ENCODE peak calls at places on chromosomes 5 and 9, in ten cellular contexts. W is stimulated activated CD4-positive, alpha-beta T cell treated with anti-CD3 and anti-CD28 coated beads, Interleukin-4, amount 100 ng/mL, for 1 hour; L is NCI-H510A treated with DMSO at 0.1 percent for 48 hours; U is T-helper 1 cell; G is T-helper 17 cell; Z is mucosa of descending colon; F is progenitor cell of endocrine pancreas; J is BJ; N is type B pancreatic cell; C is stomach. O is an unnamed sample.

GRCh38 chr9:89185980-89186379 is 7.4 kb upstream of the SHC3 start:
- DNase-seq in W (no peak), L (no peak), U (no peak), G (no peak), Z (no peak), F (peak; percentile 41), J (no peak), N (no peak), C (no peak), O (no peak)

GRCh38 chr5:116571568-116572321 is 2.9 kb downstream of the SEMA6A start:
- DNase-seq in W (no peak), L (no peak), U (no peak), G (no peak), Z (no peak), F (no peak), J (no peak), N (no peak), C (no peak), O (no peak)

GRCh38 chr9:136122425-136123383 is 4.0 kb upstream of the TMEM250 start:
- DNase-seq in W (peak; percentile 83), L (peak; percentile 45), U (peak; percentile 70), G (peak; percentile 76), Z (peak; percentile 76), F (peak; percentile 75), J (no peak), N (no peak), C (peak; percentile 83), O (peak; percentile 93)

GRCh38 chr5:150763023-150763793 is 4.4 kb upstream of the DCTN4 start:
- DNase-seq in W (no peak), L (peak; percentile 89), U (no peak), G (no peak), Z (no peak), F (no peak), J (no peak), N (no peak), C (peak; percentile 47), O (no peak)

GRCh38 chr5:96388186-96388585 is 44.9 kb downstream of the PCSK1 start:
- DNase-seq in W (no peak), L (no peak), U (no peak), G (no peak), Z (no peak), F (no peak), J (no peak), N (no peak), C (no peak), O (no peak)

GRCh38 chr5:139975306-139975705 is 67.8 kb downstream of the NRG2 start:
- DNase-seq in W (no peak), L (no peak), U (no peak), G (no peak), Z (no peak), F (no peak), J (no peak), N (peak; percentile 56), C (no peak), O (no peak)

GRCh38 chr9:135555910-135556309 is 5.6 kb upstream of the PAEP start:
- DNase-seq in W (no peak), L (no peak), U (no peak), G (no peak), Z (no peak), F (no peak), J (no peak), N (peak; percentile 48), C (no peak), O (no peak)

GRCh38 chr5:140725799-140726471 is 25.7 kb downstream of the ZMAT2 start:
- DNase-seq in W (peak; percentile 67), L (peak; percentile 12), U (peak; percentile 56), G (peak; percentile 48), Z (no peak), F (peak; percentile 50), J (peak; percentile 62), N (peak; percentile 76), C (peak; percentile 49), O (peak; percentile 87)

GRCh38 chr9:73577867-73578266 is 426.2 kb downstream of the ANXA1 start:
- DNase-seq in W (no peak), L (no peak), U (no peak), G (no peak), Z (no peak), F (no peak), J (no peak), N (no peak), C (no peak), O (no peak)